ENCODE peak calls at places on chromosome 6, in four cellular contexts. One of them, this sample, is unnamed.

GRCh38 chr6:115271001-115271400 is 789.7 kb downstream of the FRK start:
- DNase-seq in GM10248: no peak
- DNase-seq in fibroblast of the aortic adventitia: no peak
- DNase-seq in colonic mucosa: no peak
- DNase-seq in this sample: no peak

GRCh38 chr6:42696526-42697267 is 25.7 kb downstream of the PRPH2 start:
- DNase-seq in GM10248: no peak
- DNase-seq in fibroblast of the aortic adventitia: peak; percentile 90
- DNase-seq in colonic mucosa: peak; percentile 22
- DNase-seq in this sample: peak; percentile 72

GRCh38 chr6:20700375-20700774 is 166.1 kb downstream of the CDKAL1 start:
- DNase-seq in GM10248: no peak
- DNase-seq in fibroblast of the aortic adventitia: no peak
- DNase-seq in colonic mucosa: no peak
- DNase-seq in this sample: no peak

GRCh38 chr6:21739838-21740237 is 146.3 kb downstream of the SOX4 start:
- DNase-seq in GM10248: no peak
- DNase-seq in fibroblast of the aortic adventitia: no peak
- DNase-seq in colonic mucosa: no peak
- DNase-seq in this sample: no peak

GRCh38 chr6:27297857-27298730 is 14.0 kb downstream of the POM121L2 start:
- DNase-seq in GM10248: no peak
- DNase-seq in fibroblast of the aortic adventitia: peak; percentile 51
- DNase-seq in colonic mucosa: no peak
- DNase-seq in this sample: peak; percentile 22

GRCh38 chr6:144477841-144478240 is 192.7 kb downstream of the UTRN start:
- DNase-seq in GM10248: no peak
- DNase-seq in fibroblast of the aortic adventitia: peak; percentile 22
- DNase-seq in colonic mucosa: no peak
- DNase-seq in this sample: no peak

GRCh38 chr6:77425676-77426075 is 37.6 kb downstream of the HTR1B start:
- DNase-seq in GM10248: no peak
- DNase-seq in fibroblast of the aortic adventitia: peak; percentile 53
- DNase-seq in colonic mucosa: no peak
- DNase-seq in this sample: peak; percentile 1

GRCh38 chr6:57242505-57242904 is 20.4 kb upstream of the RAB23 start:
- DNase-seq in GM10248: no peak
- DNase-seq in fibroblast of the aortic adventitia: peak; percentile 95
- DNase-seq in colonic mucosa: no peak
- DNase-seq in this sample: peak; percentile 95

GRCh38 chr6:87756858-87757257 is 54.8 kb upstream of the AKIRIN2 start:
- DNase-seq in GM10248: peak; percentile 75
- DNase-seq in fibroblast of the aortic adventitia: peak; percentile 90
- DNase-seq in colonic mucosa: no peak
- DNase-seq in this sample: peak; percentile 96

GRCh38 chr6:7106752-7107577 is 796 bp upstream of the RREB1 start:
- DNase-seq in GM10248: peak; percentile 68
- DNase-seq in fibroblast of the aortic adventitia: no peak
- DNase-seq in colonic mucosa: peak; percentile 63
- DNase-seq in this sample: no peak

GRCh38 chr6:111515259-111515658 is 32.2 kb upstream of the REV3L start:
- DNase-seq in GM10248: no peak
- DNase-seq in fibroblast of the aortic adventitia: no peak
- DNase-seq in colonic mucosa: no peak
- DNase-seq in this sample: no peak

GRCh38 chr6:151067684-151068596 is 171.8 kb upstream of the AKAP12 start:
- DNase-seq in GM10248: no peak
- DNase-seq in fibroblast of the aortic adventitia: peak; percentile 94
- DNase-seq in colonic mucosa: peak; percentile 42
- DNase-seq in this sample: peak; percentile 98

GRCh38 chr6:158358450-158359077 is 46.3 kb downstream of the TULP4 start:
- DNase-seq in GM10248: no peak
- DNase-seq in fibroblast of the aortic adventitia: no peak
- DNase-seq in colonic mucosa: peak; percentile 56
- DNase-seq in this sample: no peak

GRCh38 chr6:3026811-3027626 is 27.3 kb downstream of the NQO2 start:
- DNase-seq in GM10248: peak; percentile 85
- DNase-seq in fibroblast of the aortic adventitia: peak; percentile 37
- DNase-seq in colonic mucosa: no peak
- DNase-seq in this sample: peak; percentile 36

GRCh38 chr6:3032986-3033385 is 33.3 kb downstream of the NQO2 start:
- DNase-seq in GM10248: no peak
- DNase-seq in fibroblast of the aortic adventitia: peak; percentile 17
- DNase-seq in colonic mucosa: peak; percentile 30
- DNase-seq in this sample: peak; percentile 56

GRCh38 chr6:3033652-3034051 is 34.0 kb downstream of the NQO2 start:
- DNase-seq in GM10248: no peak
- DNase-seq in fibroblast of the aortic adventitia: no peak
- DNase-seq in colonic mucosa: no peak
- DNase-seq in this sample: no peak

GRCh38 chr6:3035397-3035796 is 32.9 kb upstream of the RIPK1 start:
- DNase-seq in GM10248: no peak
- DNase-seq in fibroblast of the aortic adventitia: no peak
- DNase-seq in colonic mucosa: no peak
- DNase-seq in this sample: no peak

GRCh38 chr6:3031857-3032256 is 32.2 kb downstream of the NQO2 start:
- DNase-seq in GM10248: no peak
- DNase-seq in fibroblast of the aortic adventitia: no peak
- DNase-seq in colonic mucosa: no peak
- DNase-seq in this sample: no peak
- TF ChIP-seq CTCF in GM10248: peak; percentile 17
- TF ChIP-seq CTCF in fibroblast of the aortic adventitia: no peak
- TF ChIP-seq CTCF in colonic mucosa: no peak
- TF ChIP-seq CTCF in this sample: no peak

GRCh38 chr6:9890469-9890868 is 524.4 kb downstream of the TFAP2A start:
- DNase-seq in GM10248: no peak
- DNase-seq in fibroblast of the aortic adventitia: no peak
- DNase-seq in colonic mucosa: no peak
- DNase-seq in this sample: no peak
- TF ChIP-seq CTCF in GM10248: no peak
- TF ChIP-seq CTCF in fibroblast of the aortic adventitia: no peak
- TF ChIP-seq CTCF in colonic mucosa: no peak
- TF ChIP-seq CTCF in this sample: no peak

DNA sequence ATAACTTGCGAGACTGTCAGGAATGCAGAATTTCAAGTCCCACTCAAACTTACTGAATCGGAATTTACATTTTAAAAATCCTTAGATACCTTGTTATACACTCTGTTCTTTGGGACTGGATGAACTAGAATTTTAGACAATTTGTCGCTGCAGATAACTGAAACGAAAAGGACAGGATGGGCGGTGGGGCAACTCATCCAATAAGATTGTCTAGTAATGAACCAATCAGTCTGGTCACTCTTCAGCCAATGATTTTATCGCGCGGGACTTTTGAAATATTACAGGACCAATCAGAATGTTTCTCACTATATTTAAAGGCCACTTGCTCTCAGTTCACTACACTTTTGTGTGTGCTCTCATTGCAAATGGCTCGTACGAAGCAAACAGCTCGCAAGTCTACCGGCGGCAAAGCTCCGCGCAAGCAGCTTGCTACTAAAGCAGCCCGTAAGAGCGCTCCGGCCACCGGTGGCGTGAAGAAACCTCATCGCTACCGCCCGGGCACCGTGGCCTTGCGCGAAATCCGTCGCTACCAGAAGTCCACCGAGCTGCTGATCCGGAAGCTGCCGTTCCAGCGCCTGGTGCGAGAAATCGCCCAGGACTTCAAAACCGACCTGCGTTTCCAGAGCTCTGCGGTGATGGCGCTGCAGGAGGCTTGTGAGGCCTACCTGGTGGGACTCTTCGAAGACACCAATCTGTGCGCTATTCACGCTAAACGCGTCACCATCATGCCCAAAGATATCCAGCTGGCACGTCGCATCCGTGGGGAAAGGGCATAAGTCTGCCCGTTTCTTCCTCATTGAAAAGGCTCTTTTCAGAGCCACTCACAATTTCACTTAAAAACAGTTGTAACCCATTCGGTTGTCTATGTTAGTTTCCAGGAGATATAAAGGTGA is 41.9 kb upstream of the HFE start:
- DNase-seq in GM10248: peak; percentile 88
- DNase-seq in fibroblast of the aortic adventitia: peak; percentile 96
- DNase-seq in colonic mucosa: peak; percentile 93
- DNase-seq in this sample: peak; percentile 84
- TF ChIP-seq CTCF in GM10248: peak; percentile 12
- TF ChIP-seq CTCF in fibroblast of the aortic adventitia: peak; percentile 14
- TF ChIP-seq CTCF in colonic mucosa: no peak
- TF ChIP-seq CTCF in this sample: no peak

GRCh38 chr6:106556368-106556960 is 72.8 kb downstream of the RTN4IP1 start:
- DNase-seq in GM10248: no peak
- DNase-seq in fibroblast of the aortic adventitia: peak; percentile 72
- DNase-seq in colonic mucosa: no peak
- DNase-seq in this sample: peak; percentile 25
- TF ChIP-seq CTCF in GM10248: peak; percentile 54
- TF ChIP-seq CTCF in fibroblast of the aortic adventitia: peak; percentile 54
- TF ChIP-seq CTCF in colonic mucosa: no peak
- TF ChIP-seq CTCF in this sample: peak; percentile 43